ENCODE peak calls at places on chromosome 16, in nine cellular contexts. B is HuH-7, K is GF-D8, Q is HTR-8/SVneo, U is SHP77, O is germinal center, Y is mucosa of descending colon, V is hypothalamus, L is GM20000. F is an unnamed sample.

GRCh38 chr16:30793508-30794069 is 6.6 kb upstream of the ZNF629 start:
- DNase-seq in B (no peak), K (no peak), Q (no peak), U (no peak), O (no peak), Y (no peak), V (no peak), L (no peak), F (no peak)

GRCh38 chr16:87248704-87249103 is 68.5 kb downstream of the C16orf95 start:
- DNase-seq in B (no peak), K (no peak), Q (no peak), U (no peak), O (no peak), Y (no peak), V (no peak), L (no peak), F (no peak)

GRCh38 chr16:88465387-88465983 is 12.4 kb downstream of the ZFPM1 start:
- DNase-seq in B (no peak), K (no peak), Q (no peak), U (no peak), O (no peak), Y (no peak), V (no peak), L (no peak), F (no peak)

GRCh38 chr16:1181715-1182671 is 29.1 kb downstream of the CACNA1H start:
- DNase-seq in B (no peak), K (no peak), Q (peak; percentile 79), U (peak; percentile 49), O (no peak), Y (peak; percentile 68), V (peak; percentile 10), L (no peak), F (no peak)

GRCh38 chr16:26772503-26772902 is 294.2 kb upstream of the C16orf82 start:
- DNase-seq in B (no peak), K (no peak), Q (no peak), U (peak; percentile 25), O (no peak), Y (no peak), V (no peak), L (no peak), F (peak; percentile 15)

GRCh38 chr16:67562526-67562917 is at the start of gene CTCF:
- DNase-seq in B (peak; percentile 82), K (peak; percentile 43), Q (peak; percentile 80), U (peak; percentile 68), O (peak; percentile 81), Y (peak; percentile 90), V (peak; percentile 87), L (peak; percentile 91), F (peak; percentile 92)

GRCh38 chr16:87411375-87412271 is 19.5 kb downstream of the MAP1LC3B start:
- DNase-seq in B (no peak), K (no peak), Q (no peak), U (no peak), O (no peak), Y (no peak), V (no peak), L (no peak), F (no peak)

GRCh38 chr16:31386157-31386984 is 6.8 kb upstream of the ITGAD start:
- DNase-seq in B (no peak), K (no peak), Q (peak; percentile 50), U (no peak), O (peak; percentile 26), Y (no peak), V (no peak), L (peak; percentile 45), F (peak; percentile 58)

GRCh38 chr16:48117217-48118105 is 38.3 kb downstream of the ABCC12 start:
- DNase-seq in B (peak; percentile 76), K (no peak), Q (peak; percentile 58), U (peak; percentile 76), O (peak; percentile 87), Y (peak; percentile 47), V (peak; percentile 64), L (peak; percentile 69), F (peak; percentile 78)

GRCh38 chr16:52569296-52569695 is 22.4 kb upstream of the TOX3 start:
- DNase-seq in B (no peak), K (no peak), Q (no peak), U (no peak), O (no peak), Y (no peak), V (no peak), L (no peak), F (no peak)

GRCh38 chr16:85446846-85447656 is 166.1 kb upstream of the GSE1 start:
- DNase-seq in B (no peak), K (peak; percentile 52), Q (no peak), U (peak; percentile 89), O (peak; percentile 57), Y (peak; percentile 65), V (no peak), L (peak; percentile 72), F (peak; percentile 77)